ENCODE peak calls at places on chromosomes 6 and 20, in four cellular contexts. S is ascending aorta, T is body of pancreas, J is stomach. R is an unnamed sample.

GRCh38 chr20:7015257-7015656 is 247.8 kb downstream of the BMP2 start:
- DNase-seq in S (no peak), T (no peak), J (no peak), R (peak; percentile 34)

GRCh38 chr6:120378582-120379220 is 955.6 kb downstream of the TBC1D32 start:
- DNase-seq in S (no peak), T (no peak), J (no peak), R (no peak)

GRCh38 chr20:13458860-13459451 is 179.8 kb downstream of the TASP1 start:
- DNase-seq in S (no peak), T (peak; percentile 20), J (no peak), R (no peak)

GRCh38 chr6:158514176-158514575 is 45.7 kb upstream of the TMEM181 start:
- DNase-seq in S (no peak), T (no peak), J (no peak), R (no peak)

GRCh38 chr20:25087186-25087929 is 5.4 kb upstream of the VSX1 start:
- DNase-seq in S (no peak), T (no peak), J (no peak), R (no peak)

GRCh38 chr6:62283828-62284411 is 2.1 kb downstream of the KHDRBS2 start:
- DNase-seq in S (no peak), T (no peak), J (no peak), R (no peak)

GRCh38 chr6:134315974-134316391 is 1.9 kb downstream of the SGK1 start:
- DNase-seq in S (no peak), T (no peak), J (no peak), R (no peak)

GRCh38 chr6:98308564-98308963 is 525.8 kb upstream of the POU3F2 start:
- DNase-seq in S (no peak), T (no peak), J (no peak), R (no peak)

GRCh38 chr6:154361476-154361875 is 4.9 kb upstream of the IPCEF1 start:
- DNase-seq in S (no peak), T (no peak), J (no peak), R (no peak)

GRCh38 chr6:139841794-139842215 is 467.4 kb upstream of the CITED2 start:
- DNase-seq in S (no peak), T (no peak), J (no peak), R (no peak)

GRCh38 chr20:5184684-5185083 is 57.9 kb downstream of the CDS2 start:
- DNase-seq in S (no peak), T (no peak), J (no peak), R (no peak)
- H3K36me3 ChIP-seq in S (peaks cover 58% of the 10 kb centered on the region), T (peaks cover 12% of the 10 kb centered on the region), J (peaks cover 81% of the 10 kb centered on the region), R (peaks cover 25% of the 10 kb centered on the region)

GRCh38 chr6:31541658-31542521 is at the start of gene DDX39B:
- DNase-seq in S (peak; percentile 83), T (peak; percentile 95), J (peak; percentile 97), R (peak; percentile 96)

GRCh38 chr6:31538805-31539400 is 2.9 kb downstream of the DDX39B start:
- DNase-seq in S (no peak), T (peak; percentile 59), J (no peak), R (no peak)

GRCh38 chr6:31543639-31544038 is 1.8 kb upstream of the DDX39B start:
- DNase-seq in S (no peak), T (no peak), J (no peak), R (no peak)

GRCh38 chr6:31541059-31541657 is 645 bp downstream of the DDX39B start:
- DNase-seq in S (no peak), T (peak; percentile 54), J (no peak), R (peak; percentile 69)

GRCh38 chr6:31540640-31541039 is 1.2 kb downstream of the DDX39B start:
- DNase-seq in S (no peak), T (no peak), J (no peak), R (no peak)
- H3K36me3 ChIP-seq in S (peaks cover 36% of the 10 kb centered on the region), T (peaks cover 21% of the 10 kb centered on the region), J (peaks cover 48% of the 10 kb centered on the region), R (peaks cover 18% of the 10 kb centered on the region)

GRCh38 chr20:51727872-51728271 is 40.3 kb downstream of the ATP9A start:
- DNase-seq in S (no peak), T (no peak), J (no peak), R (no peak)
- H3K36me3 ChIP-seq in S (peaks cover 6% of the 10 kb centered on the region), T (no peaks in the 10 kb centered on the region), J (peaks cover 20% of the 10 kb centered on the region), R (peaks cover 3% of the 10 kb centered on the region)

GRCh38 chr20:38153011-38153329 is 12.1 kb downstream of the TGM2 start:
- DNase-seq in S (no peak), T (no peak), J (no peak), R (no peak)
- H3K36me3 ChIP-seq in S (peaks cover 42% of the 10 kb centered on the region), T (no peaks in the 10 kb centered on the region), J (peaks cover 34% of the 10 kb centered on the region), R (peaks cover 21% of the 10 kb centered on the region)

DNA sequence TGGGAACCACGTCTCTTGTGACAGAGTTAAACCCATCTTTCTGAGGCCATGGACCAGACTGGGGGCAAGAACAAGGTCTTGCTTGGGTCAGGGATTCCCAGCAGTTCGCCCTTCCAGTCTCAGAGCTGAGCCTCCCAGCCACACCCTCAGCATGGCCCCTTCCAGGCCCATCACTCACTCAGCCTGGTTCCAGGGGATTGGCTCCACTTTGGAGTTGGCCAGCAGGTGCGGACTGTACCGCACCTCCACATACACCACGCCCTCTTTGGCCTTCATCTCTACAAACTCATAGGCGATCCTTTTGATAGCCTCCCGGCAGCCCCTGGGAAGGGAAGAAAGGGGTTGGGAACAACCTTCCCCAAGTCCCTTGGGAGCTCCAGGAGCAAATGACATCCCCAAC is 25.2 kb downstream of the ADA start:
- DNase-seq in S (no peak), T (no peak), J (no peak), R (no peak)
- H3K36me3 ChIP-seq in S (no peaks in the 10 kb centered on the region), T (no peaks in the 10 kb centered on the region), J (peaks cover 75% of the 10 kb centered on the region), R (peaks cover 5% of the 10 kb centered on the region)

R was measured in lung.